ENCODE peak calls at places on chromosome 11, in nine cellular contexts. One of them, this sample, is unnamed.

GRCh38 chr11:112017538-112017937 is 7.7 kb upstream of the DLAT start:
- DNase-seq in cerebellum: no peak
- DNase-seq in retina: no peak
- DNase-seq in dermis microvascular lymphatic vessel endothelial cell: no peak
- DNase-seq in activated naive CD4-positive, alpha-beta T cell: no peak
- DNase-seq in stimulated activated CD4-positive, alpha-beta T cell treated with anti-CD3 and anti-CD28 coated beads, Interleukin-12 subunit alpha, Interleukin-12 subunit beta, amount 100 ng/mL, for 48 hours: no peak
- DNase-seq in nucleus accumbens: no peak
- DNase-seq in ureter: no peak
- DNase-seq in NCI-H1092 treated with DMSO at 0.1 percent for 48 hours: no peak
- DNase-seq in this sample: peak; percentile 39

GRCh38 chr11:64045700-64046099 is 10.0 kb downstream of the FLRT1 start:
- DNase-seq in dermis microvascular lymphatic vessel endothelial cell: no peak
- DNase-seq in retina: no peak
- DNase-seq in stimulated activated CD4-positive, alpha-beta T cell treated with anti-CD3 and anti-CD28 coated beads, Interleukin-12 subunit alpha, Interleukin-12 subunit beta, amount 100 ng/mL, for 48 hours: no peak
- DNase-seq in nucleus accumbens: no peak
- DNase-seq in cerebellum: no peak
- DNase-seq in ureter: no peak
- DNase-seq in NCI-H1092 treated with DMSO at 0.1 percent for 48 hours: no peak
- DNase-seq in activated naive CD4-positive, alpha-beta T cell: no peak
- DNase-seq in this sample: no peak

GRCh38 chr11:118911880-118912741 is 13.6 kb downstream of the BCL9L start:
- DNase-seq in stimulated activated CD4-positive, alpha-beta T cell treated with anti-CD3 and anti-CD28 coated beads, Interleukin-12 subunit alpha, Interleukin-12 subunit beta, amount 100 ng/mL, for 48 hours: peak; percentile 73
- DNase-seq in activated naive CD4-positive, alpha-beta T cell: no peak
- DNase-seq in retina: peak; percentile 55
- DNase-seq in dermis microvascular lymphatic vessel endothelial cell: no peak
- DNase-seq in ureter: peak; percentile 93
- DNase-seq in nucleus accumbens: peak; percentile 15
- DNase-seq in NCI-H1092 treated with DMSO at 0.1 percent for 48 hours: no peak
- DNase-seq in cerebellum: no peak
- DNase-seq in this sample: peak; percentile 94

GRCh38 chr11:102109896-102110760 is at the start of gene YAP1:
- DNase-seq in retina: peak; percentile 95
- DNase-seq in ureter: peak; percentile 89
- DNase-seq in nucleus accumbens: no peak
- DNase-seq in stimulated activated CD4-positive, alpha-beta T cell treated with anti-CD3 and anti-CD28 coated beads, Interleukin-12 subunit alpha, Interleukin-12 subunit beta, amount 100 ng/mL, for 48 hours: peak; percentile 50
- DNase-seq in activated naive CD4-positive, alpha-beta T cell: peak; percentile 13
- DNase-seq in dermis microvascular lymphatic vessel endothelial cell: peak; percentile 77
- DNase-seq in NCI-H1092 treated with DMSO at 0.1 percent for 48 hours: no peak
- DNase-seq in cerebellum: peak; percentile 23
- DNase-seq in this sample: peak; percentile 94

GRCh38 chr11:57597971-57598830 is 716 bp downstream of the SERPING1 start:
- DNase-seq in stimulated activated CD4-positive, alpha-beta T cell treated with anti-CD3 and anti-CD28 coated beads, Interleukin-12 subunit alpha, Interleukin-12 subunit beta, amount 100 ng/mL, for 48 hours: no peak
- DNase-seq in nucleus accumbens: peak; percentile 16
- DNase-seq in activated naive CD4-positive, alpha-beta T cell: no peak
- DNase-seq in ureter: peak; percentile 80
- DNase-seq in dermis microvascular lymphatic vessel endothelial cell: no peak
- DNase-seq in retina: peak; percentile 83
- DNase-seq in cerebellum: peak; percentile 71
- DNase-seq in NCI-H1092 treated with DMSO at 0.1 percent for 48 hours: no peak
- DNase-seq in this sample: peak; percentile 72

GRCh38 chr11:128483211-128483788 is 104.1 kb downstream of the ETS1 start:
- DNase-seq in activated naive CD4-positive, alpha-beta T cell: no peak
- DNase-seq in stimulated activated CD4-positive, alpha-beta T cell treated with anti-CD3 and anti-CD28 coated beads, Interleukin-12 subunit alpha, Interleukin-12 subunit beta, amount 100 ng/mL, for 48 hours: no peak
- DNase-seq in nucleus accumbens: no peak
- DNase-seq in cerebellum: no peak
- DNase-seq in dermis microvascular lymphatic vessel endothelial cell: no peak
- DNase-seq in NCI-H1092 treated with DMSO at 0.1 percent for 48 hours: no peak
- DNase-seq in ureter: no peak
- DNase-seq in retina: no peak
- DNase-seq in this sample: no peak

GRCh38 chr11:2296913-2297622 is 4.7 kb downstream of the C11orf21 start:
- DNase-seq in activated naive CD4-positive, alpha-beta T cell: no peak
- DNase-seq in cerebellum: no peak
- DNase-seq in ureter: peak; percentile 40
- DNase-seq in stimulated activated CD4-positive, alpha-beta T cell treated with anti-CD3 and anti-CD28 coated beads, Interleukin-12 subunit alpha, Interleukin-12 subunit beta, amount 100 ng/mL, for 48 hours: no peak
- DNase-seq in nucleus accumbens: no peak
- DNase-seq in dermis microvascular lymphatic vessel endothelial cell: no peak
- DNase-seq in retina: no peak
- DNase-seq in NCI-H1092 treated with DMSO at 0.1 percent for 48 hours: no peak
- DNase-seq in this sample: no peak

GRCh38 chr11:94731921-94732601 is 36.1 kb upstream of the AMOTL1 start:
- DNase-seq in stimulated activated CD4-positive, alpha-beta T cell treated with anti-CD3 and anti-CD28 coated beads, Interleukin-12 subunit alpha, Interleukin-12 subunit beta, amount 100 ng/mL, for 48 hours: no peak
- DNase-seq in activated naive CD4-positive, alpha-beta T cell: no peak
- DNase-seq in cerebellum: no peak
- DNase-seq in dermis microvascular lymphatic vessel endothelial cell: no peak
- DNase-seq in nucleus accumbens: no peak
- DNase-seq in NCI-H1092 treated with DMSO at 0.1 percent for 48 hours: peak; percentile 17
- DNase-seq in retina: no peak
- DNase-seq in ureter: no peak
- DNase-seq in this sample: peak; percentile 96

GRCh38 chr11:131248588-131248987 is 121.8 kb upstream of the NTM start:
- DNase-seq in dermis microvascular lymphatic vessel endothelial cell: no peak
- DNase-seq in retina: no peak
- DNase-seq in stimulated activated CD4-positive, alpha-beta T cell treated with anti-CD3 and anti-CD28 coated beads, Interleukin-12 subunit alpha, Interleukin-12 subunit beta, amount 100 ng/mL, for 48 hours: no peak
- DNase-seq in ureter: no peak
- DNase-seq in nucleus accumbens: no peak
- DNase-seq in cerebellum: no peak
- DNase-seq in NCI-H1092 treated with DMSO at 0.1 percent for 48 hours: no peak
- DNase-seq in activated naive CD4-positive, alpha-beta T cell: no peak
- DNase-seq in this sample: no peak

GRCh38 chr11:129944696-129945095 is 49.3 kb upstream of the NFRKB start:
- DNase-seq in dermis microvascular lymphatic vessel endothelial cell: no peak
- DNase-seq in nucleus accumbens: no peak
- DNase-seq in retina: no peak
- DNase-seq in NCI-H1092 treated with DMSO at 0.1 percent for 48 hours: no peak
- DNase-seq in stimulated activated CD4-positive, alpha-beta T cell treated with anti-CD3 and anti-CD28 coated beads, Interleukin-12 subunit alpha, Interleukin-12 subunit beta, amount 100 ng/mL, for 48 hours: no peak
- DNase-seq in activated naive CD4-positive, alpha-beta T cell: no peak
- DNase-seq in ureter: no peak
- DNase-seq in cerebellum: no peak
- DNase-seq in this sample: no peak